ENCODE peak calls at places on chromosomes 1 and 21, in eight cellular contexts. One of them, this sample, is unnamed. For H3K4me1 and H3K27me3, the result is how much of the 10 kb centered on the place peaks cover.

GRCh38 chr1:187909382-187909781 is 1080.6 kb downstream of the PLA2G4A start:
- DNase-seq in thoracic aorta: no peak
- DNase-seq in PC-3: no peak
- DNase-seq in ovary: no peak
- DNase-seq in stomach: no peak
- DNase-seq in fibroblast of lung: no peak
- DNase-seq in aorta: no peak
- DNase-seq in body of pancreas: no peak
- DNase-seq in this sample: no peak

GRCh38 chr1:69662321-69662720 is 94.6 kb downstream of the LRRC7 start:
- DNase-seq in PC-3: no peak
- DNase-seq in ovary: no peak
- DNase-seq in thoracic aorta: no peak
- DNase-seq in stomach: no peak
- DNase-seq in aorta: no peak
- DNase-seq in body of pancreas: no peak
- DNase-seq in fibroblast of lung: no peak
- DNase-seq in this sample: no peak

GRCh38 chr1:212414328-212415106 is at the start of gene PACC1:
- DNase-seq in aorta: peak
- DNase-seq in stomach: peak
- DNase-seq in ovary: peak
- DNase-seq in fibroblast of lung: peak
- DNase-seq in PC-3: peak
- DNase-seq in body of pancreas: peak
- DNase-seq in thoracic aorta: peak
- DNase-seq in this sample: peak

GRCh38 chr1:9589719-9590157 is 1.0 kb downstream of the TMEM201 start:
- DNase-seq in stomach: no peak
- DNase-seq in body of pancreas: no peak
- DNase-seq in PC-3: peak
- DNase-seq in fibroblast of lung: peak
- DNase-seq in aorta: no peak
- DNase-seq in ovary: no peak
- DNase-seq in thoracic aorta: no peak
- DNase-seq in this sample: no peak

GRCh38 chr1:52305417-52306226 is 60.4 kb downstream of the CC2D1B start:
- DNase-seq in ovary: no peak
- DNase-seq in thoracic aorta: no peak
- DNase-seq in fibroblast of lung: no peak
- DNase-seq in aorta: no peak
- DNase-seq in stomach: no peak
- DNase-seq in body of pancreas: no peak
- DNase-seq in PC-3: no peak
- DNase-seq in this sample: no peak

GRCh38 chr1:58035523-58035922 is 511.0 kb downstream of the OMA1 start:
- DNase-seq in ovary: no peak
- DNase-seq in thoracic aorta: no peak
- DNase-seq in fibroblast of lung: no peak
- DNase-seq in PC-3: no peak
- DNase-seq in aorta: no peak
- DNase-seq in stomach: no peak
- DNase-seq in body of pancreas: no peak
- DNase-seq in this sample: no peak

GRCh38 chr1:94169126-94169525 is 48.2 kb upstream of the ABCA4 start:
- DNase-seq in PC-3: no peak
- DNase-seq in fibroblast of lung: no peak
- DNase-seq in aorta: no peak
- DNase-seq in stomach: no peak
- DNase-seq in thoracic aorta: no peak
- DNase-seq in body of pancreas: no peak
- DNase-seq in ovary: no peak
- DNase-seq in this sample: no peak

GRCh38 chr1:99557556-99558256 is 88.2 kb upstream of the PALMD start:
- DNase-seq in body of pancreas: no peak
- DNase-seq in PC-3: peak
- DNase-seq in thoracic aorta: no peak
- DNase-seq in stomach: no peak
- DNase-seq in fibroblast of lung: peak
- DNase-seq in ovary: no peak
- DNase-seq in aorta: no peak
- DNase-seq in this sample: no peak

GRCh38 chr1:45850017-45850416 is 46.6 kb downstream of the MAST2 start:
- DNase-seq in ovary: no peak
- DNase-seq in stomach: no peak
- DNase-seq in aorta: no peak
- DNase-seq in fibroblast of lung: no peak
- DNase-seq in PC-3: no peak
- DNase-seq in thoracic aorta: no peak
- DNase-seq in body of pancreas: no peak
- DNase-seq in this sample: no peak

GRCh38 chr1:76770979-76771378 is 96.3 kb upstream of the ST6GALNAC5 start:
- DNase-seq in fibroblast of lung: no peak
- DNase-seq in thoracic aorta: no peak
- DNase-seq in PC-3: no peak
- DNase-seq in ovary: no peak
- DNase-seq in stomach: no peak
- DNase-seq in body of pancreas: no peak
- DNase-seq in aorta: no peak
- DNase-seq in this sample: no peak

GRCh38 chr21:37449302-37449937 is 82.8 kb downstream of the DYRK1A start:
- DNase-seq in PC-3: no peak
- DNase-seq in ovary: no peak
- DNase-seq in thoracic aorta: no peak
- DNase-seq in fibroblast of lung: no peak
- DNase-seq in stomach: no peak
- DNase-seq in aorta: no peak
- DNase-seq in body of pancreas: no peak
- DNase-seq in this sample: no peak

GRCh38 chr1:153353226-153353947 is 4.3 kb upstream of the S100A9 start:
- DNase-seq in ovary: no peak
- DNase-seq in aorta: no peak
- DNase-seq in body of pancreas: no peak
- DNase-seq in thoracic aorta: no peak
- DNase-seq in PC-3: peak
- DNase-seq in fibroblast of lung: peak
- DNase-seq in stomach: no peak
- DNase-seq in this sample: no peak

GRCh38 chr21:44958471-44959191 is 18.8 kb downstream of the SLX9 start:
- DNase-seq in PC-3: no peak
- DNase-seq in aorta: peak
- DNase-seq in fibroblast of lung: peak
- DNase-seq in ovary: peak
- DNase-seq in stomach: peak
- DNase-seq in body of pancreas: peak
- DNase-seq in thoracic aorta: peak
- DNase-seq in this sample: no peak

GRCh38 chr1:27598902-27599528 is 4.9 kb downstream of the AHDC1 start:
- DNase-seq in body of pancreas: no peak
- DNase-seq in stomach: no peak
- DNase-seq in aorta: peak
- DNase-seq in fibroblast of lung: peak
- DNase-seq in PC-3: peak
- DNase-seq in thoracic aorta: peak
- DNase-seq in ovary: peak
- DNase-seq in this sample: no peak
- H3K4me1 ChIP-seq in body of pancreas: half or more
- H3K4me1 ChIP-seq in stomach: half or more
- H3K4me1 ChIP-seq in aorta: under half
- H3K4me1 ChIP-seq in fibroblast of lung: half or more
- H3K4me1 ChIP-seq in PC-3: under half
- H3K4me1 ChIP-seq in thoracic aorta: half or more
- H3K4me1 ChIP-seq in ovary: half or more
- H3K4me1 ChIP-seq in this sample: under half

DNA sequence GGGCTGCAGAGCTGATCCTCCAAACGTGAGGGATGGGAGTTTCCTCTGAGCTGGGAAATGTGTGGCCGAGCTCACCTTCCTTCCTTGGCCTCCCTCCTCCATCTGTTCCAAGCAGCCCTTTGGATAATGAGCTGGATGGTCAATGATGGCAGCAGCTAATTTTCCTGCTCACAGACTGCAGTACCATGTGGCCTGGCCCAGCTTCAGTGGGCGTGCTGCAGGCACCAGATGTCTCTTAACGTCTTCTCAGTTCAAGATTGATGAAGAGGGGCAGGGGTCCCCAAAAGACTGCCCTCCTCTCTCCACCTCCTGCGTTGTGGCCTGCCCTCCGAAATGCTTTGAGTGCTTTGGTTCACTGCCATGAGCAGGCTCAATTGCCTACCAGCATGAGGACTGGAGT is 86.0 kb downstream of the UBIAD1 start:
- DNase-seq in thoracic aorta: no peak
- DNase-seq in PC-3: no peak
- DNase-seq in ovary: no peak
- DNase-seq in body of pancreas: no peak
- DNase-seq in stomach: no peak
- DNase-seq in fibroblast of lung: no peak
- DNase-seq in aorta: no peak
- DNase-seq in this sample: no peak
- H3K27me3 ChIP-seq in thoracic aorta: under half
- H3K27me3 ChIP-seq in PC-3: under half
- H3K27me3 ChIP-seq in ovary: under half
- H3K27me3 ChIP-seq in body of pancreas: under half
- H3K27me3 ChIP-seq in stomach: half or more
- H3K27me3 ChIP-seq in fibroblast of lung: under half
- H3K27me3 ChIP-seq in aorta: under half
- H3K27me3 ChIP-seq in this sample: under half

DNA sequence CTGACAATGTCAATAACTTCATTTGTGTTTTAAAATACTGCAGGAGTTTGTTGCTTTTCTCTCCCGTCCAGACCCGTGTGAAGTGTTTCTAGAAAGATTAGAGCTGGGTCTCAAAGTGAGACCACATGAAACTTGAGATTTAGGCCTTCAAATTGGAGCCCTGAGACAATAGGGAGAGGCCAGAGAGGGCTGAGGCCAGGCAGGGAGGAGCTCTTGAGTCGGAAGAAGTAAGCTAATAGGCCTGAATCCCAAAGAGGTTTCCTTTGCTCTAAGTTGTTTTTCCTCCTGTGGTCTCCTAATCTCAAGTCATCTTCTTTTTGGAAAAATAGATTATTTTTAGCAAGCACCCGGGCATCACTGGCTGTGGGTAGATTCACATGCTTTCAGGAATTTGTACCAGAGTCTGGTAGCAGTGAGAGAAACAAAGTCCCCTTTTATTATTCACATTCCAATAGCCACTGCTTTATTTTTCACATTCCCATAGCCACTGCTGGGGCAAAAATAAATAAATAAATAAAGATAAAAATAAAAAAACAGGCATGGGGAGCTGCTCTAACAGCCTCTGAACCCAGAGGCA is 25.6 kb downstream of the CD244 start:
- DNase-seq in ovary: no peak
- DNase-seq in fibroblast of lung: no peak
- DNase-seq in aorta: no peak
- DNase-seq in PC-3: no peak
- DNase-seq in thoracic aorta: no peak
- DNase-seq in stomach: no peak
- DNase-seq in body of pancreas: no peak
- DNase-seq in this sample: no peak
- H3K4me3 ChIP-seq in ovary: no peak
- H3K4me3 ChIP-seq in fibroblast of lung: no peak
- H3K4me3 ChIP-seq in aorta: no peak
- H3K4me3 ChIP-seq in PC-3: no peak
- H3K4me3 ChIP-seq in thoracic aorta: no peak
- H3K4me3 ChIP-seq in stomach: no peak
- H3K4me3 ChIP-seq in body of pancreas: no peak
- H3K4me3 ChIP-seq in this sample: no peak

DNA sequence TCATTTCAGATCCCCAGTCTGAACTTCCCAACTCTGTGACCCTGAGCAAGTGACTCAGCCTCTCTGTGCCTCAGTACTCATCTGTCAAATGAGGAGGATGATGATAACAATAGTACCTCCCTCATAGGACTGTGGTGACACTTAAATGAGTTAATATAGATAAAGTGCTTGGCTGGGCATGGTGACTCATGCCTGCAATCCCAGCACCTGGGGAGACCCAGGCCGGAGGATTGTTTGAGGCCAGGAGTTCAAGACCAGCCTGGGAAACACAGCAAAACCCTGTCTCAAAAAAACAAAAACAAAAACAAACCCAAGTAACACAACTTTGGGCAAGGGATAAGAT is 4.8 kb upstream of the ECE1 start:
- DNase-seq in body of pancreas: no peak
- DNase-seq in stomach: no peak
- DNase-seq in aorta: no peak
- DNase-seq in fibroblast of lung: peak
- DNase-seq in ovary: no peak
- DNase-seq in PC-3: peak
- DNase-seq in thoracic aorta: no peak
- DNase-seq in this sample: no peak
- H3K4me1 ChIP-seq in body of pancreas: half or more
- H3K4me1 ChIP-seq in stomach: half or more
- H3K4me1 ChIP-seq in aorta: under half
- H3K4me1 ChIP-seq in fibroblast of lung: under half
- H3K4me1 ChIP-seq in ovary: under half
- H3K4me1 ChIP-seq in PC-3: under half
- H3K4me1 ChIP-seq in thoracic aorta: under half
- H3K4me1 ChIP-seq in this sample: under half

GRCh38 chr1:244116946-244117345 is 65.9 kb downstream of the ZBTB18 start:
- DNase-seq in PC-3: no peak
- DNase-seq in aorta: no peak
- DNase-seq in fibroblast of lung: no peak
- DNase-seq in thoracic aorta: no peak
- DNase-seq in stomach: no peak
- DNase-seq in ovary: no peak
- DNase-seq in body of pancreas: no peak
- DNase-seq in this sample: no peak
- H3K27me3 ChIP-seq in PC-3: under half
- H3K27me3 ChIP-seq in aorta: under half
- H3K27me3 ChIP-seq in fibroblast of lung: under half
- H3K27me3 ChIP-seq in thoracic aorta: under half
- H3K27me3 ChIP-seq in stomach: under half
- H3K27me3 ChIP-seq in ovary: under half
- H3K27me3 ChIP-seq in body of pancreas: under half
- H3K27me3 ChIP-seq in this sample: under half